ENCODE peak calls at places on chromosomes 4 and X, in six cellular contexts. E, Z, S, X, P and D are unnamed samples.

GRCh38 chr4:75924309-75924708 is 16.5 kb downstream of the NAAA start:
- DNase-seq in S (peak), P (no peak), Z (no peak), X (no peak), E (no peak), D (no peak)

GRCh38 chr4:103002551-103002950 is 17.0 kb downstream of the SLC9B1 start:
- DNase-seq in Z (no peak), E (peak), X (no peak), S (no peak), P (no peak), D (no peak)

GRCh38 chrX:105190252-105190853 is 30.1 kb downstream of the TEX13A start:
- DNase-seq in Z (no peak), S (no peak), E (peak), P (peak), X (peak), D (peak)

GRCh38 chrX:118637997-118638396 is 89.4 kb upstream of the IL13RA1 start:
- DNase-seq in E (peak), X (no peak), P (no peak), S (no peak), Z (no peak), D (peak)

GRCh38 chr4:41660350-41660749 is 88.2 kb downstream of the PHOX2B start:
- DNase-seq in Z (no peak), S (no peak), E (no peak), X (no peak), P (no peak), D (no peak)

GRCh38 chr4:153112071-153112460 is 92.2 kb upstream of the TRIM2 start:
- DNase-seq in Z (no peak), X (no peak), S (no peak), P (no peak), E (no peak), D (no peak)

GRCh38 chr4:40471923-40472322 is 136.8 kb downstream of the CHRNA9 start:
- DNase-seq in P (no peak), Z (no peak), S (no peak), E (no peak), X (no peak), D (no peak)

GRCh38 chr4:137892134-137892533 is 350.0 kb downstream of the SLC7A11 start:
- DNase-seq in P (no peak), E (peak), X (no peak), S (no peak), Z (no peak), D (no peak)

GRCh38 chr4:125316391-125316780 is 1.6 kb downstream of the FAT4 start:
- DNase-seq in X (peak), S (peak), Z (peak), E (no peak), P (peak), D (no peak)